ENCODE peak calls at places on chromosomes 11 and 22, in four cellular contexts. J is kidney epithelial cell, R is AG09309, X is fibroblast of villous mesenchyme. I is an unnamed sample.
A peak's percentile ranks its signal among the peaks of the same experiment; 100 is the strongest.

GRCh38 chr11:75103380-75104026 is 6.8 kb upstream of the OR2AT4 start:
- DNase-seq in J (no peak), X (peak; percentile 74), R (peak; percentile 41), I (no peak)

GRCh38 chr11:64990222-64990918 is 6.4 kb downstream of the BATF2 start:
- DNase-seq in R (no peak), J (no peak), X (peak; percentile 40), I (no peak)

GRCh38 chr11:4700436-4700820 is 2.8 kb upstream of the OR51E2 start:
- DNase-seq in X (no peak), R (no peak), J (no peak), I (no peak)

GRCh38 chr11:2168286-2169000 is 3.2 kb downstream of the TH start:
- DNase-seq in J (no peak), R (no peak), X (no peak), I (no peak)

GRCh38 chr11:103920449-103920848 is 116.0 kb upstream of the DDI1 start:
- DNase-seq in R (no peak), X (peak; percentile 36), J (peak; percentile 16), I (no peak)

GRCh38 chr22:47102648-47103047 is 340.2 kb downstream of the TBC1D22A start:
- DNase-seq in X (peak; percentile 47), J (no peak), R (no peak), I (no peak)

GRCh38 chr22:50673231-50674126 is 856 bp downstream of the SHANK3 start:
- DNase-seq in R (no peak), X (no peak), J (no peak), I (peak; percentile 67)

GRCh38 chr11:19777032-19777341 is 64.3 kb downstream of the NAV2 start:
- DNase-seq in X (no peak), R (no peak), J (no peak), I (peak; percentile 72)

GRCh38 chr11:71478216-71478840 is 25.3 kb downstream of the NADSYN1 start:
- DNase-seq in R (no peak), J (no peak), X (no peak), I (no peak)

GRCh38 chr22:38172489-38173155 is 9.0 kb downstream of the PLA2G6 start:
- DNase-seq in R (no peak), J (no peak), X (no peak), I (no peak)

GRCh38 chr11:69718147-69718546 is 14.3 kb upstream of the FGF19 start:
- DNase-seq in J (no peak), R (no peak), X (peak; percentile 30), I (no peak)

GRCh38 chr11:76665172-76665571 is 5.4 kb downstream of the LRRC32 start:
- DNase-seq in X (no peak), R (no peak), J (no peak), I (no peak)

GRCh38 chr11:75858613-75859012 is 43.6 kb downstream of the UVRAG start:
- DNase-seq in X (peak; percentile 63), J (no peak), R (peak; percentile 29), I (no peak)

GRCh38 chr11:44637477-44637876 is 72.0 kb downstream of the CD82 start:
- DNase-seq in X (no peak), J (no peak), R (no peak), I (no peak)

GRCh38 chr22:23764931-23765881 is 2.4 kb downstream of the C22orf15 start:
- DNase-seq in R (no peak), J (no peak), X (no peak), I (no peak)

GRCh38 chr22:34669001-34669400 is 397.0 kb upstream of the ISX start:
- DNase-seq in R (no peak), X (no peak), J (peak; percentile 12), I (no peak)

GRCh38 chr11:46414466-46414796 is 22.9 kb upstream of the CHRM4 start:
- DNase-seq in J (no peak), R (no peak), X (no peak), I (no peak)

GRCh38 chr11:1163321-1163910 is 5.7 kb downstream of the MUC5AC start:
- DNase-seq in X (no peak), R (no peak), J (no peak), I (no peak)

GRCh38 chr22:39527481-39527961 is 5.0 kb downstream of the RPS19BP1 start:
- DNase-seq in X (no peak), J (no peak), R (no peak), I (no peak)

GRCh38 chr11:128206476-128206875 is 380.9 kb downstream of the ETS1 start:
- DNase-seq in R (no peak), X (no peak), J (no peak), I (no peak)

GRCh38 chr11:4044971-4045646 is 49.5 kb upstream of the RRM1 start:
- DNase-seq in R (no peak), X (no peak), J (no peak), I (no peak)

GRCh38 chr11:63552921-63553320 is 10.3 kb downstream of the PLAAT2 start:
- DNase-seq in J (no peak), X (no peak), R (no peak), I (peak; percentile 49)

GRCh38 chr22:35910013-35910860 is 118.4 kb downstream of the RBFOX2 start:
- DNase-seq in X (no peak), J (no peak), R (no peak), I (no peak)

GRCh38 chr11:110896358-110896757 is 184.1 kb upstream of the ARHGAP20 start:
- DNase-seq in X (peak; percentile 77), R (peak; percentile 28), J (peak; percentile 39), I (no peak)

GRCh38 chr11:64802370-64803162 is 448 bp downstream of the MAP4K2 start:
- DNase-seq in X (no peak), R (no peak), J (no peak), I (no peak)

GRCh38 chr22:48753752-48754517 is 1073.7 kb downstream of the BRD1 start:
- DNase-seq in R (no peak), X (no peak), J (no peak), I (no peak)

GRCh38 chr11:22808559-22809197 is 20.9 kb downstream of the SVIP start:
- DNase-seq in R (no peak), J (no peak), X (no peak), I (no peak)

GRCh38 chr22:35472488-35472887 is 68.1 kb upstream of the RASD2 start:
- DNase-seq in J (no peak), X (no peak), R (no peak), I (no peak)

GRCh38 chr22:49037701-49038245 is 789.9 kb downstream of the BRD1 start:
- DNase-seq in X (no peak), J (no peak), R (no peak), I (no peak)

GRCh38 chr11:28621648-28622215 is 513.5 kb downstream of the METTL15 start:
- DNase-seq in R (no peak), X (peak; percentile 63), J (no peak), I (no peak)

GRCh38 chr22:31046591-31047226 is 34.4 kb upstream of the SMTN start:
- DNase-seq in J (no peak), X (peak; percentile 84), R (no peak), I (no peak)

GRCh38 chr11:125494987-125495725 is 909 bp downstream of the FEZ1 start:
- DNase-seq in J (no peak), X (peak; percentile 27), R (no peak), I (peak; percentile 70)

GRCh38 chr11:35144103-35144741 is 5.3 kb downstream of the CD44 start:
- DNase-seq in J (no peak), X (peak; percentile 60), R (peak; percentile 35), I (no peak)

DNA sequence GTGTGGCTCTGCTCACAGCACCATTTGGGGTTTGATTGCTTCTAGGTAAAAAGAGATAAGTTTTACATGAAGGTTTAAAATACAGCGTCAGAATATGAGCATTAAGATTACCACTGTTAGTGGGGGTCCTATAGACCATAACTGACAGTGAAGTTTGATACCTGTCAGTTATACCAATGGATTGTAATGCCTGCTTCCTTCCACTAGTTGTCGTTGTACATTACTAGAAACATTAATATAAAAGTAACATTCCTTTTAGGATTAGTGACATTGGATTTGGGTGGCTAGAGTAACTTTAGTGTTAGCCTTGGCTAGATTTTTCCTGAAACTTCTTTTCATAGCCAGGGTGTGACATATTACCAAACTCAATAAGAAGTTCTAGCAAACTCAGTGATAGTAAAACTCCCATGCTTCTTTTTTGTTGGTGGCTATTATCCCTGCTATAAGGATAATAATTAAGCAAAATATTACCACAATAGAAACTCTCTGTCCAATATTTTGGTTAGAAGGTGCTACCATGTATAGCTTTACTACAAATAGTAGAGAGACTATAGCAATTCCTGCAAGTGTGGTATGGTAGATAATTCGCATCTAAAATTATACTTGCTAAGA is 57.1 kb downstream of the FAM181B start:
- DNase-seq in R (no peak), J (no peak), X (no peak), I (no peak)
- TF ChIP-seq CTCF in R (peak; percentile 39), J (peak; percentile 58), X (peak; percentile 46), I (peak; percentile 64)

DNA sequence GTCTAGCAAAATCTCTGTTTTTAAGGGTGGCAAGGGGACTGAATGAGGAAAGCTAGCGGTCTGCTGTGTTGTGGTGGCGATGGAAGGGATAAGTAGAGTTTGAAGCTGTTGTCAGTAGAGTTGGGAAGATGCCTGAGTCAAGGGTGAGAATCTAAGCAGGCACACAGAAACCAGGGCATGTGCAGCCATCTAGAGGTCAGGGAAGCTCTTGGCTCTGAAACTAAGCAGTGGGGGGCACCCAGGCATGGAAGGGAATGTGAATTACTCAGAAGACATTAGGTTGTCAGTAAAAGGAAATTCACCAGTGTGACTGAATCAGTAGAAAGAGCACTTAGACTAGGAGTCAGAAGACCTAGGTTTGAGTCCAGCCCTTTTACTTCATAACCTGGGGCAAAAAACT is 15.4 kb downstream of the BMAL1 start:
- DNase-seq in X (no peak), R (no peak), J (no peak), I (no peak)
- TF ChIP-seq CTCF in X (no peak), R (no peak), J (no peak), I (no peak)

DNA sequence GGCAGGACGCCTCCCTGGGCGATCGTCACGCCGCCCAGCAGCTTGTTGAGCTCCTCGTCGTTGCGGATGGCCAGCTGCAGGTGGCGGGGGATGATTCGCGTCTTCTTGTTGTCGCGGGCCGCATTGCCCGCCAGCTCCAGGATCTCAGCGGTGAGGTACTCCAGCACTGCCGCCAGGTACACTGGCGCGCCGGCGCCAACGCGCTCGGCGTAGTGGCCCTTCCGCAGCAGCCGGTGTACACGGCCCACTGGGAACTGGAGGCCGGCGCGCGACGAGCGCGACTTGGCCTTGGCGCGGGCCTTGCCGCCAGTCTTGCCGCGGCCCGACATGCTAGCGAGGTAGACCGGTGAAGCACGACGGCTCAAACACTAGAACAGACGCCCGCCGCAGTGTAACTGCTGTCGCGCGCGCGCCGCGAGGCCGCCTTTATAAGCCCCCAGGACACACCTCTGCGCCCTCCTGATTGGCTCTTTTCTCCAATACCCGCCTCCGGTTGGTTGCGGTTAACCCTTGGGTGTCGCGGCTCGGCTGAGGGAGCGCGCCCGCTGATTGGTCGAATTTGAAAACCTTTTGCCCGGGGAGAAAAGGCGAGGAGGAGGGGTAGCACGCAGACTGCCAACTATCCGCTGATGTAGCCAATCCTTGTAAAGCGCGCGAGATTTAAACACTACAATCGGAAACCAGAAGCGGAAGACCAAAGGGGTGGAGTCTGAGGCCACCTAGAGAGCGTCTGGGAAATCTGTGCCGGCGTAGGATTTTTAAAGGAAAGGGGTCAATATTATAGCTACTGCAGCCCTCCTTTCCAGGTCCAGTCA is 6.4 kb downstream of the DPAGT1 start:
- DNase-seq in J (peak; percentile 97), R (peak; percentile 99), X (peak; percentile 100), I (peak; percentile 98)
- TF ChIP-seq CTCF in J (no peak), R (no peak), X (no peak), I (peak; percentile 47)

GRCh38 chr11:68261006-68261405 is 10.8 kb downstream of the C11orf24 start:
- DNase-seq in J (no peak), R (no peak), X (no peak), I (no peak)
- TF ChIP-seq CTCF in J (no peak), R (no peak), X (no peak), I (no peak)